ENCODE peak calls at places on chromosomes 11 and 22, in ten cellular contexts. Y is psoas muscle, U is Calu3, X is breast epithelium, T is tibial artery, G is A673, R is endothelial cell, V is GM13976, B is neural crest cell, W is left ventricle myocardium inferior. K is an unnamed sample.

GRCh38 chr22:25113316-25113721 is 86.3 kb upstream of the CRYBB3 start:
- DNase-seq in U (peak; percentile 72), Y (peak; percentile 76), W (no peak), B (no peak), V (no peak), X (no peak), R (no peak), T (no peak), G (no peak), K (no peak)

GRCh38 chr22:24554316-24555159 is at the start of gene GUCD1:
- DNase-seq in Y (peak; percentile 65), V (no peak), X (no peak), G (peak; percentile 25), B (peak; percentile 18), T (peak; percentile 32), R (no peak), U (peak; percentile 13), W (peak; percentile 22), K (no peak)

GRCh38 chr11:68992743-68993255 is 12.0 kb upstream of the MRGPRD start:
- DNase-seq in X (no peak), R (no peak), V (no peak), W (no peak), G (no peak), Y (peak; percentile 32), B (no peak), T (no peak), U (no peak), K (no peak)

GRCh38 chr11:19723572-19724342 is 11.1 kb downstream of the NAV2 start:
- DNase-seq in Y (peak; percentile 57), U (peak; percentile 76), R (no peak), W (no peak), T (peak; percentile 72), V (no peak), G (no peak), X (peak; percentile 89), B (no peak), K (peak; percentile 44)

GRCh38 chr22:28123989-28124766 is 205.1 kb upstream of the PITPNB start:
- DNase-seq in Y (no peak), U (no peak), G (peak; percentile 73), R (no peak), B (no peak), X (no peak), T (no peak), V (no peak), W (no peak), K (no peak)

GRCh38 chr22:40218723-40219294 is 41.1 kb downstream of the TNRC6B start:
- DNase-seq in U (no peak), V (no peak), G (no peak), R (no peak), B (no peak), X (no peak), T (no peak), W (no peak), Y (no peak), K (no peak)

GRCh38 chr11:66835762-66836405 is 7.4 kb upstream of the RCE1 start:
- DNase-seq in G (no peak), X (no peak), B (no peak), U (no peak), V (no peak), R (no peak), T (no peak), Y (no peak), W (no peak), K (no peak)

GRCh38 chr11:109309153-109309552 is 112.8 kb upstream of the C11orf87 start:
- DNase-seq in W (no peak), X (no peak), R (no peak), V (no peak), G (peak; percentile 53), B (no peak), U (no peak), Y (no peak), T (no peak), K (no peak)

GRCh38 chr11:64482588-64482987 is 108.4 kb upstream of the SLC22A12 start:
- DNase-seq in B (no peak), X (no peak), V (no peak), U (no peak), W (no peak), R (no peak), G (no peak), Y (no peak), T (no peak), K (no peak)

GRCh38 chr11:33988586-33989370 is 62.8 kb upstream of the CAPRIN1 start:
- DNase-seq in U (no peak), R (no peak), V (no peak), Y (no peak), X (no peak), W (no peak), B (no peak), G (no peak), T (no peak), K (no peak)

GRCh38 chr11:6526411-6527135 is 29.5 kb downstream of the DNHD1 start:
- DNase-seq in T (no peak), R (no peak), G (no peak), Y (no peak), B (no peak), V (no peak), X (no peak), W (no peak), U (no peak), K (no peak)

GRCh38 chr11:74636633-74637184 is 44.3 kb downstream of the POLD3 start:
- DNase-seq in B (no peak), U (no peak), Y (no peak), R (no peak), T (no peak), V (no peak), W (no peak), X (no peak), G (peak; percentile 70), K (no peak)

GRCh38 chr11:132187814-132188213 is 817.4 kb downstream of the NTM start:
- DNase-seq in T (no peak), X (no peak), Y (no peak), R (no peak), B (no peak), V (no peak), G (no peak), W (no peak), U (no peak), K (no peak)

DNA sequence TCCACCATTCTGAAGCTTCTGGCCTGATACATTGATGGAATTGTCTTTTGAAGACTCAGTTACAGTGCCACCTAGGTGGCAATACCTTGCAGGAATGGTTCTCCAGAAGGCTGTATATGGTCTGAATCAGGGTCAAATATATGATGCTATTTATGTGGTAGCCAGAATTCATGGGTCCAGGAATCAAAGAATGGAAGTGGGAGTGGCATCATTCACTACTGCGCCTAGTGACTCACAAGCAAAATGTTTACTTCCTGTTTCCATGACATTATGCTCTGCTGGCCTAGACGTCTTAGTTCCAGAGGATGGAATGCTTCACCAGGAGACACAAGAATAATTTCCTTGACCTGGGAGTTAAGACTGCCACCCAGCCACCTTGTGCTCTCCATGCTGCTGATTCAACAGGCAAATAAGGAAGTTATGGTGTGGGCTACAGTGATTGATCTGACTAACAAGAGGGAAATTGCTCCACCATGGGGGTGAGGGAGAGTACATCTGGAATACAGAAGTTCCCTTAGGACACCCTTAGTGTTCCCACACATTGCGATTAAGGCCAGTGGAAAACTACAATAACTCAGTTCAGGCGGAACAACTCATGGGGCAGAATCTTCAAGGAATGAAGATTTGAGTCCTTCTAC is 491.8 kb downstream of the ETS1 start:
- DNase-seq in T (no peak), W (no peak), U (peak; percentile 20), Y (no peak), R (no peak), G (peak; percentile 15), X (no peak), B (no peak), V (no peak), K (no peak)
- TF ChIP-seq CTCF in T (no peak), W (no peak), U (no peak), Y (no peak), R (no peak), G (peak; percentile 28), X (no peak), B (no peak), V (no peak), K (no peak)

DNA sequence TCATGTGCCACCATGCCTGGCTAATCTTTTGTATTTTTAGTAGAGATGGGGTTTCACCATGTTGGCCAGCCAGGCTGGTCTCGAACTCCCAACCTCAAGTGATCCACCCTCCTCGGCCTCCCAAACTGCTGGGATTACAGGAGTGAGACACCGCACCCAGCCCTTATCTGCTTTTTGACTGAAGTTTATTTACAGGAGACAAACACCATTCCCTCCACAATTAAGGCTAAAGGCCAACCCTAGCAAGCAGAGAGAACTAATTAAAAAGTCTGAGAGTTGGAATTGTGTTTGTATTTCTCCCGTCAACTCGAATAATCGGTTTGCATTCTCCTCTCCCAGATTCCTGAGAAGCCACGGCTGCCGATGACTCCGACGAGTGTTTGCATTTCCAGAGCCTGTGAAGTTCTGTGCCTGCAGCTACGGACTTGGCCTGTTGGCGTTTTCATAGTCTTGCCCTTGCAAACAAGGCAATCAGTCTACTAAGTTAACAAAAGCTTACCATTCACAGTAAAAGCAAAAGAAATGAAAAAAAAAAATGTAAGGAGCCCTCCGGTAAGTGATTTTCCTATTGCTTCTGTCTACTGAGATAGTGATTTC is 73.3 kb upstream of the NUP50 start:
- DNase-seq in V (no peak), Y (no peak), U (peak; percentile 14), B (peak; percentile 17), X (no peak), W (no peak), G (no peak), T (no peak), R (no peak), K (no peak)
- TF ChIP-seq CTCF in V (no peak), Y (no peak), U (no peak), B (peak; percentile 25), X (no peak), W (no peak), G (no peak), T (no peak), R (no peak), K (no peak)

DNA sequence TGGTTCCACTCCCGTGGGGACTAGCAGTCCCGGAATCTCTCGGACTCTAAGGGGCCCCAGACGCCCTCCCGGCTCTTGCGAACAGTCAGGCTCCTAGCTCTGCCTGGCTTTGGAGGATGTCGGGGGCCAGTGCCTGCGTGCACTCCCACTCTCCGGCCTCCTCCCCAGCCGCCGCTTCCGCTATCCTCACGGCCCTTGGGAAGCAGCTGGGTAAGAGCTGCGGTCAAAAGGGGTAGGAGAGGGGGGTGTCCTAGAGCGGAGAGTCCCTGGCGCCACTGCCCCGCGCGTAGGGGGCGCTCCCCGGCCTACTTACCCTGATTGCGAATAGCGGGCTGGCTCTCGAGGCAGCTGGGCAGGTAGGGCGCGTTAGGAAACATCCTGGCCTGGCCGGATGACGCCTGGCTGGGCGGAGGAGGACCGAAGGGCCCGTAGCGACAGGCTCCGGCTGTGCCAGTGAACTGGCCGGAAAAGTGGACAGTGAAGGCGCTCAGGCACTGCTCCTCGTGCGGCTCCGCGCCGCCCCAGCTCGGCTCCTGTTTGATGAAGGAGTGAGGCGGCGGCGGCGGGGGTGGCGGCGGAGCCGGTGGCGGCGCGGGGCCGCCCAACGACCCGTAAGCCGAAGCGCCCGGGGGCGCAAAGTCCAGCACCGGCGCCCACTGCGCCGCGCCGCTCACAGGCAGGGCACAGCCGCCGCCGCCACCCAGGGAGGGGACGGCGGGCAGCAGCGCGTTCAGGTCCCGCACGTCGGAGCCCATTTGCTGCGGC is 770 bp downstream of the WT1 start:
- DNase-seq in V (peak; percentile 41), B (peak; percentile 14), U (no peak), X (no peak), W (no peak), G (no peak), T (no peak), R (peak; percentile 42), Y (no peak), K (no peak)
- TF ChIP-seq CTCF in V (no peak), B (peak; percentile 28), U (no peak), X (no peak), W (peak; percentile 33), G (peak; percentile 59), T (no peak), R (no peak), Y (no peak), K (no peak)

GRCh38 chr22:22520020-22520656 is at the start of gene ZNF280A:
- DNase-seq in X (no peak), U (no peak), R (no peak), T (no peak), Y (peak; percentile 56), B (no peak), V (no peak), W (no peak), G (peak; percentile 4), K (no peak)
- TF ChIP-seq CTCF in X (no peak), U (no peak), R (no peak), T (no peak), Y (no peak), B (no peak), V (no peak), W (no peak), G (no peak), K (no peak)